ENCODE peak calls at places on chromosome 2, in ten cellular contexts. P is spleen, Z is transverse colon, N is suprapubic skin, M is sigmoid colon, C is stomach, D is HepG2, V is endothelial cell of umbilical vein, W is HCT116, Y is prostate gland. J is an unnamed sample.

GRCh38 chr2:200496696-200497095 is 13.2 kb downstream of the KCTD18 start:
- DNase-seq in Y (no peak), V (no peak), Z (no peak), P (no peak), C (no peak), W (no peak), M (no peak), D (no peak), N (no peak), J (no peak)

GRCh38 chr2:47058061-47058931 is 96.8 kb downstream of the STPG4 start:
- DNase-seq in P (no peak), M (peak; percentile 92), Y (no peak), D (no peak), W (no peak), V (no peak), Z (peak; percentile 54), N (no peak), C (no peak), J (no peak)

GRCh38 chr2:136905779-136906178 is 140.4 kb downstream of the THSD7B start:
- DNase-seq in Y (no peak), V (no peak), P (no peak), M (no peak), D (no peak), Z (no peak), C (no peak), N (no peak), W (no peak), J (no peak)

GRCh38 chr2:8957593-8957992 is 45.9 kb downstream of the MBOAT2 start:
- DNase-seq in M (no peak), Y (no peak), N (no peak), Z (no peak), C (no peak), W (no peak), D (no peak), V (no peak), P (no peak), J (no peak)

GRCh38 chr2:180720861-180721260 is 259.5 kb upstream of the UBE2E3 start:
- DNase-seq in W (no peak), P (no peak), C (no peak), M (no peak), Z (no peak), Y (no peak), V (no peak), D (no peak), N (no peak), J (no peak)

GRCh38 chr2:157053876-157054275 is 203.6 kb upstream of the GALNT5 start:
- DNase-seq in Y (no peak), V (no peak), C (no peak), W (no peak), D (no peak), Z (no peak), P (no peak), M (no peak), N (no peak), J (no peak)

GRCh38 chr2:127606594-127607398 is 39.2 kb upstream of the GPR17 start:
- DNase-seq in D (no peak), V (no peak), Z (no peak), W (no peak), Y (no peak), P (peak; percentile 62), N (no peak), C (peak; percentile 14), M (peak; percentile 29), J (no peak)

GRCh38 chr2:11104794-11105660 is 50.2 kb upstream of the SLC66A3 start:
- DNase-seq in P (no peak), V (no peak), D (no peak), Y (no peak), M (no peak), N (no peak), C (no peak), W (no peak), Z (no peak), J (no peak)

GRCh38 chr2:26607698-26608097 is 33.5 kb downstream of the CIB4 start:
- DNase-seq in Y (no peak), Z (no peak), N (peak; percentile 46), C (no peak), P (peak; percentile 68), W (no peak), M (no peak), D (no peak), V (no peak), J (no peak)

GRCh38 chr2:16662440-16662839 is 3.2 kb downstream of the CYRIA start:
- DNase-seq in D (no peak), V (peak; percentile 26), N (no peak), Z (no peak), Y (no peak), M (peak; percentile 77), W (no peak), C (no peak), P (no peak), J (no peak)

GRCh38 chr2:171553858-171554257 is 31.6 kb downstream of the CYBRD1 start:
- DNase-seq in P (no peak), W (no peak), D (peak; percentile 94), N (no peak), M (no peak), C (no peak), V (no peak), Y (no peak), Z (peak; percentile 10), J (no peak)

GRCh38 chr2:171490577-171490976 is 31.7 kb upstream of the CYBRD1 start:
- DNase-seq in V (no peak), M (no peak), Z (peak; percentile 71), W (no peak), P (no peak), Y (no peak), C (no peak), N (no peak), D (no peak), J (no peak)

GRCh38 chr2:65291221-65292094 is 63.8 kb downstream of the ACTR2 start:
- DNase-seq in M (no peak), P (no peak), N (no peak), W (no peak), D (peak; percentile 77), C (no peak), Z (no peak), Y (no peak), V (no peak), J (no peak)

GRCh38 chr2:43885233-43885632 is 46.5 kb downstream of the ABCG8 start:
- DNase-seq in Z (no peak), V (no peak), N (no peak), W (no peak), C (no peak), P (no peak), D (no peak), Y (no peak), M (no peak), J (no peak)
- TF ChIP-seq POLR2A in Z (no peak), V (no peak), N (no peak), W (no peak), C (no peak), P (no peak), D (peak; percentile 42), Y (no peak), M (no peak), J (no peak)

GRCh38 chr2:19352946-19353720 is 5.3 kb downstream of the OSR1 start:
- DNase-seq in M (no peak), C (no peak), Y (no peak), P (no peak), D (no peak), V (no peak), N (no peak), W (no peak), Z (no peak), J (no peak)

GRCh38 chr2:19351914-19352697 is 6.3 kb downstream of the OSR1 start:
- DNase-seq in C (no peak), V (no peak), N (no peak), Y (no peak), D (no peak), Z (no peak), W (no peak), P (no peak), M (no peak), J (no peak)

GRCh38 chr2:19355416-19355821 is 3.0 kb downstream of the OSR1 start:
- DNase-seq in Y (no peak), C (no peak), V (no peak), D (no peak), P (no peak), N (no peak), W (no peak), Z (no peak), M (no peak), J (no peak)

GRCh38 chr2:19354417-19355022 is 3.9 kb downstream of the OSR1 start:
- DNase-seq in Y (no peak), D (no peak), N (no peak), P (no peak), V (no peak), M (no peak), C (no peak), W (no peak), Z (no peak), J (no peak)

GRCh38 chr2:19353721-19354050 is 4.7 kb downstream of the OSR1 start:
- DNase-seq in Z (no peak), P (no peak), W (no peak), V (no peak), C (no peak), M (no peak), Y (no peak), N (no peak), D (no peak), J (no peak)
- H3K27me3 ChIP-seq in Z (peaks cover 82% of the 10 kb centered on the region), P (peaks cover 20% of the 10 kb centered on the region), W (no peaks in the 10 kb centered on the region), V (peaks cover 75% of the 10 kb centered on the region), C (peaks cover 77% of the 10 kb centered on the region), M (peaks cover 57% of the 10 kb centered on the region), Y (peaks cover 7% of the 10 kb centered on the region), N (peaks cover 95% of the 10 kb centered on the region), D (no peaks in the 10 kb centered on the region), J (peaks cover 24% of the 10 kb centered on the region)

GRCh38 chr2:112811841-112812306 is 24.7 kb downstream of the IL1B start:
- DNase-seq in Z (no peak), W (no peak), N (no peak), V (peak; percentile 99), C (no peak), Y (no peak), D (peak; percentile 24), P (no peak), M (no peak), J (no peak)
- TF ChIP-seq POLR2AphosphoS5 in Z (no peak), W (no peak), N (no peak), V (peak; percentile 98), C (peak; percentile 16), Y (peak; percentile 30), D (no peak), P (peak; percentile 77), M (peak; percentile 13), J (no peak)

GRCh38 chr2:20221939-20222768 is 2.8 kb downstream of the SDC1 start:
- DNase-seq in V (no peak), M (no peak), Y (no peak), Z (no peak), W (no peak), P (no peak), N (peak; percentile 50), D (no peak), C (no peak), J (no peak)

GRCh38 chr2:20224191-20224715 is 677 bp downstream of the SDC1 start:
- DNase-seq in W (no peak), D (no peak), M (no peak), Y (no peak), P (no peak), Z (no peak), C (no peak), N (peak; percentile 65), V (no peak), J (no peak)

GRCh38 chr2:20223345-20224190 is 1.4 kb downstream of the SDC1 start:
- DNase-seq in D (peak; percentile 61), W (no peak), V (peak; percentile 38), N (peak; percentile 65), C (peak; percentile 54), Z (no peak), P (peak; percentile 81), Y (no peak), M (no peak), J (peak; percentile 59)

GRCh38 chr2:20221169-20221938 is 3.6 kb downstream of the SDC1 start:
- DNase-seq in Z (no peak), W (no peak), C (no peak), P (no peak), Y (peak; percentile 61), V (no peak), D (no peak), M (no peak), N (peak; percentile 43), J (no peak)

GRCh38 chr2:20222769-20223344 is 2.1 kb downstream of the SDC1 start:
- DNase-seq in V (no peak), D (no peak), C (no peak), Z (no peak), N (no peak), P (no peak), W (no peak), M (no peak), Y (no peak), J (no peak)
- TF ChIP-seq POLR2A in V (no peak), D (no peak), C (no peak), Z (no peak), N (no peak), P (no peak), W (no peak), M (no peak), Y (no peak), J (no peak)

J was measured in breast epithelium.